ENCODE peak calls at places on chromosomes 11 and 22, in five cellular contexts. J is progenitor cell of endocrine pancreas, O is pancreas, R is WERI-Rb-1, D is WTC11. E is an unnamed sample.

GRCh38 chr11:111957663-111958415 is 20.7 kb downstream of the DIXDC1 start:
- DNase-seq in J (no peak), O (no peak), R (no peak), D (no peak), E (no peak)

GRCh38 chr11:121983901-121984300 is 132.1 kb downstream of the BLID start:
- DNase-seq in J (no peak), O (no peak), R (no peak), D (no peak), E (no peak)

GRCh38 chr11:73314121-73314948 is 6.3 kb downstream of the ARHGEF17 start:
- DNase-seq in J (no peak), O (no peak), R (no peak), D (peak; percentile 28), E (no peak)

GRCh38 chr11:121466063-121466794 is 13.5 kb upstream of the SORL1-AS1 start:
- DNase-seq in J (peak; percentile 40), O (peak; percentile 86), R (peak; percentile 90), D (peak; percentile 78), E (peak; percentile 86)

GRCh38 chr11:124415356-124415923 is 9.2 kb downstream of the OR8B4 start:
- DNase-seq in J (no peak), O (no peak), R (no peak), D (no peak), E (no peak)

GRCh38 chr11:3219281-3219892 is 774 bp upstream of the MRGPRG start:
- DNase-seq in J (no peak), O (no peak), R (no peak), D (peak; percentile 11), E (no peak)

GRCh38 chr11:69150175-69150574 is 5.6 kb upstream of the SMIM38 start:
- DNase-seq in J (no peak), O (no peak), R (no peak), D (no peak), E (no peak)

GRCh38 chr11:69697861-69698260 is 6.0 kb downstream of the FGF19 start:
- DNase-seq in J (no peak), O (no peak), R (no peak), D (no peak), E (no peak)

GRCh38 chr11:296206-296975 is 2.9 kb downstream of the IFITM5 start:
- DNase-seq in J (no peak), O (no peak), R (no peak), D (peak; percentile 20), E (no peak)

GRCh38 chr22:38259370-38259769 is 13.4 kb downstream of the TMEM184B start:
- DNase-seq in J (no peak), O (no peak), R (no peak), D (no peak), E (no peak)

GRCh38 chr11:94731921-94732601 is 36.1 kb upstream of the AMOTL1 start:
- DNase-seq in J (no peak), O (no peak), R (peak; percentile 19), D (no peak), E (no peak)

GRCh38 chr22:43110444-43110926 is at the start of gene BIK:
- DNase-seq in J (peak; percentile 31), O (peak; percentile 66), R (peak; percentile 61), D (peak; percentile 74), E (no peak)

GRCh38 chr11:47573321-47573720 is 5.4 kb downstream of the KBTBD4 start:
- DNase-seq in J (no peak), O (no peak), R (no peak), D (no peak), E (no peak)

GRCh38 chr11:13595166-13595565 is 73.3 kb upstream of the FAR1 start:
- DNase-seq in J (no peak), O (no peak), R (no peak), D (no peak), E (no peak)

GRCh38 chr11:33897761-33898403 is 6.0 kb upstream of the LMO2 start:
- DNase-seq in J (no peak), O (no peak), R (no peak), D (no peak), E (no peak)

GRCh38 chr11:40185793-40186192 is 1273.7 kb downstream of the LRRC4C start:
- DNase-seq in J (no peak), O (no peak), R (no peak), D (no peak), E (no peak)

GRCh38 chr11:92681606-92682005 is 287.8 kb upstream of the MTNR1B start:
- DNase-seq in J (no peak), O (no peak), R (peak; percentile 55), D (no peak), E (no peak)

GRCh38 chr22:30438559-30438958 is 13.0 kb downstream of the MTFP1 start:
- DNase-seq in J (no peak), O (no peak), R (no peak), D (no peak), E (no peak)

GRCh38 chr11:86738615-86739014 is 61.7 kb upstream of the PRSS23 start:
- DNase-seq in J (no peak), O (no peak), R (no peak), D (no peak), E (no peak)

GRCh38 chr11:83047515-83048225 is 24.0 kb downstream of the RAB30 start:
- DNase-seq in J (no peak), O (no peak), R (no peak), D (no peak), E (no peak)

GRCh38 chr11:74024630-74025029 is 15.7 kb upstream of the UCP3 start:
- DNase-seq in J (no peak), O (no peak), R (no peak), D (no peak), E (peak; percentile 86)

GRCh38 chr11:79150966-79151365 is 289.9 kb downstream of the TENM4 start:
- DNase-seq in J (no peak), O (no peak), R (no peak), D (no peak), E (no peak)

GRCh38 chr11:16252373-16252772 is 104.0 kb downstream of the SOX6 start:
- DNase-seq in J (no peak), O (no peak), R (peak; percentile 10), D (no peak), E (no peak)
- TF ChIP-seq CTCF in J (peak; percentile 45), O (no peak), R (peak; percentile 11), D (no peak), E (no peak)

GRCh38 chr22:17366830-17367229 is 2.4 kb upstream of the CECR2 start:
- DNase-seq in J (peak; percentile 29), O (no peak), R (peak; percentile 35), D (peak; percentile 78), E (no peak)
- TF ChIP-seq CTCF in J (peak; percentile 53), O (no peak), R (peak; percentile 54), D (no peak), E (no peak)

GRCh38 chr11:61056566-61056965 is 45.7 kb upstream of the CD5 start:
- DNase-seq in J (no peak), O (no peak), R (no peak), D (no peak), E (no peak)
- TF ChIP-seq CTCF in J (no peak), O (no peak), R (no peak), D (no peak), E (no peak)

GRCh38 chr11:80167766-80168165 is 726.9 kb upstream of the TENM4 start:
- DNase-seq in J (no peak), O (no peak), R (no peak), D (no peak), E (no peak)
- TF ChIP-seq CTCF in J (no peak), O (no peak), R (no peak), D (no peak), E (no peak)

GRCh38 chr11:119445850-119446249 is 22.9 kb upstream of the THY1 start:
- DNase-seq in J (no peak), O (no peak), R (no peak), D (no peak), E (no peak)
- TF ChIP-seq CTCF in J (no peak), O (no peak), R (no peak), D (no peak), E (no peak)

DNA sequence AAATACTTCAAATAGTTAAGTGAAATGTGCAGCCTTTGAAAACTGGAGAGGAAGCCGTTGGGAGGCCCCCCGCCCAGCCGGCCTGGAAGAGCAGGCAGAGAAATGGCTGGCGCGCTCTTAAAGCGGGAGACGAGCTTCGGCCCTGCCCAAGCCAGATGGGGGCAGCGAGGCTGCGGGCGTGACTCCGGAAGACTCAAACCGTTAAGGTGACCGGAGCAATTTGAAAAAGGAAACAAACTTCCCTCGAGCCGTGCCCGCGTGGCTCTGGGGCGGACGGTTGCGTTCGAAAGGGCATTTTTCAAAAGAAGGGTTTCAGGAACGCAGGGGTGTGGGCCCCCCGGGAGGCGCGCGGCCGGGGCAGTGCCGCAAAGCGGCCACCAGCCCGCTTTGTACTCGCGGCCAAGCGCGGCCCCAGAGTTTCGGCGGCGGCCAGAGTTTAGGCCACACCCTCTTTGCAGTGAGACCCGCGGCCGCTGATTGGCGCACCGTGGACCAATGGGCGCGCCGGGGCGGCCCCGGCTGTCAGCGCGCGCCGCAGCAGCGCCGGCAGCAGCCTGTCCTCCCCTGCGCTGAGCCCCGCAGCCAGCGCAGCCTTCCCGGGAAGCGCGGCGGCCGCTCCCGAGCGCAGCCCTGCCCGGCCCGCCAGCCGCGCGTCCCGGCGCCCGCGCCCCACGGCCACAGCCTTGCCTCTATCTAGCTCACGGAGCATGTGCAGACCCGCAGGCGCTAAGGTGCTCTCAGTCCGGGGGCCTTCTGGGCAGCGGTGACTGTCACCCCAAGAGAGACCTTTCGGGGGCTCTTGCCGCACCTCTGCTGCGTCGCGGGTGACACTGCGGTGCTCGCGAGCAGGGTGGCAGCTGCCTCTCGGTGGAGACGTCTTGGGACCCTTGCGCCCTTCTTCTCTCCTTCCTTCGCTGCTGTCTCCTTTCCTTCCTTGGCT is at the start of gene NAV2:
- DNase-seq in J (peak; percentile 85), O (peak; percentile 93), R (peak; percentile 85), D (peak; percentile 93), E (peak; percentile 61)
- TF ChIP-seq CTCF in J (no peak), O (no peak), R (no peak), D (no peak), E (no peak)

DNA sequence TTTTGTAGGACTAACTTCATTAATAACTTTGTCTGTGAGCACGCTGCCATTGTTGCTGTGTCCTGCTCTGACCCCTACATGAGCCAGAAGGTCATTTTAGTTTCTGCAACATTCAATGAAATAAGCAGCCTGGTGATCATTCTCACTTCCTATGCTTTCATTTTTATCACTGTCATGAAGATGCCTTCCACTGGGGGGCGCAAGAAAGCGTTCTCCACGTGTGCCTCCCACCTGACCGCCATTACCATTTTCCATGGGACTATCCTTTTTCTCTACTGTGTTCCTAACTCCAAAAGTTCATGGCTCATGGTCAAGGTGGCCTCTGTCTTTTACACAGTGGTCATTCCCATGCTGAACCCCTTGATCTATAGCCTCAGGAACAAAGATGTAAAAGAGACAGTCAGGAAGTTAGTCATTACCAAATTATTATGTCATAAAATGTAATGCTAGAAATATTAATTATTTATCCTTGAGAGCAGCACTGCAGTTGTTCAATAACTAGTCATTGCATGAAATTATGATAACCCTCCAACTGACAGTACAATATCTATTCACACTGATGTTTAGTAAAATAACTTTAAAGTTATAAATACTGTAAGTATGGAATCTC is 46.4 kb upstream of the OR5D13 start:
- DNase-seq in J (no peak), O (no peak), R (peak; percentile 13), D (peak; percentile 10), E (no peak)
- TF ChIP-seq CTCF in J (no peak), O (no peak), R (peak; percentile 39), D (no peak), E (no peak)

E was measured in omental fat pad.